ENCODE peak calls at places on chromosomes 16 and 17, in eight cellular contexts. S is T-helper 2 cell; X is activated CD4-positive, alpha-beta T cell treated with anti-CD3 and anti-CD28 coated beads for 48 hours; Y is A549; Q is brain microvascular endothelial cell; T is right cardiac atrium; M is natural killer cell; N is foreskin melanocyte. W is an unnamed sample.

GRCh38 chr16:27844826-27845225 is 218.7 kb downstream of the GSG1L start:
- DNase-seq in S (no peak), M (no peak), Q (no peak), T (no peak), Y (no peak), X (no peak), N (no peak), W (no peak)

GRCh38 chr17:51703364-51704341 is 443.3 kb downstream of the UTP18 start:
- DNase-seq in Y (no peak), Q (peak), X (no peak), N (no peak), M (no peak), T (peak), S (no peak), W (no peak)

GRCh38 chr17:63939884-63940283 is 7.8 kb upstream of the CD79B start:
- DNase-seq in X (no peak), Y (no peak), T (no peak), N (no peak), Q (no peak), M (no peak), S (no peak), W (no peak)

GRCh38 chr17:75404739-75405364 is 626 bp downstream of the GRB2 start:
- DNase-seq in T (peak), Q (no peak), M (peak), N (no peak), X (peak), Y (peak), S (peak), W (no peak)

GRCh38 chr16:53872248-53873221 is 168.6 kb downstream of the FTO start:
- DNase-seq in X (no peak), Q (peak), Y (no peak), S (no peak), N (no peak), T (no peak), M (no peak), W (no peak)

GRCh38 chr17:42679001-42679491 is 2.3 kb upstream of the PLEKHH3 start:
- DNase-seq in Y (peak), Q (peak), N (no peak), S (no peak), T (no peak), X (peak), M (no peak), W (no peak)

GRCh38 chr17:47203984-47204721 is 5.0 kb upstream of the MYL4 start:
- DNase-seq in T (no peak), S (no peak), N (peak), Y (no peak), M (peak), X (peak), Q (peak), W (no peak)

GRCh38 chr17:17221329-17221728 is 15.2 kb upstream of the PLD6 start:
- DNase-seq in S (no peak), Q (no peak), N (no peak), Y (no peak), X (no peak), M (no peak), T (no peak), W (no peak)

GRCh38 chr17:17523001-17523713 is 27.0 kb upstream of the RASD1 start:
- DNase-seq in M (no peak), N (no peak), Y (no peak), X (no peak), Q (no peak), S (no peak), T (no peak), W (no peak)

GRCh38 chr16:27085182-27085581 is 18.5 kb downstream of the C16orf82 start:
- DNase-seq in N (no peak), S (no peak), X (no peak), Q (no peak), T (no peak), Y (no peak), M (no peak), W (no peak)

GRCh38 chr16:56421976-56422669 is 3.2 kb downstream of the AMFR start:
- DNase-seq in N (no peak), T (no peak), Q (no peak), M (no peak), Y (no peak), X (no peak), S (no peak), W (no peak)

GRCh38 chr17:49483588-49484509 is 11.2 kb upstream of the NGFR start:
- DNase-seq in M (no peak), Y (no peak), Q (no peak), T (no peak), X (no peak), N (no peak), S (no peak), W (no peak)

GRCh38 chr16:24721830-24722238 is 7.6 kb upstream of the TNRC6A start:
- DNase-seq in S (no peak), Y (no peak), M (no peak), Q (no peak), T (no peak), N (no peak), X (peak), W (no peak)

GRCh38 chr17:50908860-50909764 is 43.0 kb upstream of the TOB1 start:
- DNase-seq in Q (no peak), S (no peak), T (peak), Y (no peak), X (peak), N (no peak), M (no peak), W (no peak)

GRCh38 chr17:77995146-77995852 is 36.8 kb downstream of the TNRC6C start:
- DNase-seq in Y (no peak), M (no peak), Q (no peak), T (peak), X (peak), N (no peak), S (no peak), W (no peak)

GRCh38 chr17:50426814-50427787 is 1.1 kb downstream of the ACSF2 start:
- DNase-seq in M (peak), S (no peak), Y (peak), X (peak), N (peak), Q (peak), T (peak), W (no peak)

GRCh38 chr17:50114849-50115357 is 15.1 kb downstream of the SAMD14 start:
- DNase-seq in T (no peak), X (peak), N (peak), Q (peak), S (no peak), Y (peak), M (no peak), W (no peak)

GRCh38 chr17:79478841-79479240 is 132.0 kb downstream of the RBFOX3 start:
- DNase-seq in Q (no peak), X (no peak), N (no peak), Y (no peak), S (no peak), T (no peak), M (no peak), W (no peak)

GRCh38 chr16:15613676-15614075 is 29.3 kb downstream of the MARF1 start:
- DNase-seq in X (no peak), Q (no peak), S (no peak), Y (no peak), M (no peak), N (no peak), T (no peak), W (no peak)

GRCh38 chr16:51465026-51465425 is 314.0 kb upstream of the SALL1 start:
- DNase-seq in Q (peak), S (no peak), T (no peak), X (no peak), N (no peak), Y (no peak), M (no peak), W (no peak)

GRCh38 chr17:18028684-18029540 is 10.1 kb downstream of the ATPAF2 start:
- DNase-seq in Q (no peak), Y (no peak), S (no peak), T (no peak), N (no peak), X (no peak), M (no peak), W (no peak)

GRCh38 chr17:18257268-18257681 is 1.3 kb downstream of the FLII start:
- DNase-seq in N (no peak), M (no peak), T (no peak), S (no peak), Y (no peak), Q (no peak), X (peak), W (no peak)

GRCh38 chr16:8816967-8817662 is 19.5 kb downstream of the PMM2 start:
- DNase-seq in T (no peak), S (no peak), Q (no peak), M (no peak), Y (no peak), N (no peak), X (no peak), W (no peak)

GRCh38 chr16:5490499-5490898 is 392.9 kb upstream of the EEF2KMT start:
- DNase-seq in Q (no peak), Y (peak), N (peak), X (peak), M (no peak), T (peak), S (no peak), W (peak)

GRCh38 chr17:75896360-75897075 is at the start of gene TRIM65:
- DNase-seq in Q (peak), X (peak), S (peak), Y (peak), M (peak), T (peak), N (peak), W (peak)

GRCh38 chr16:87075319-87075860 is 241.8 kb downstream of the C16orf95 start:
- DNase-seq in Y (no peak), Q (no peak), M (no peak), X (no peak), T (no peak), N (no peak), S (no peak), W (no peak)

GRCh38 chr16:22624759-22625533 is 114.3 kb downstream of the NPIPB5 start:
- DNase-seq in X (peak), M (no peak), Q (no peak), T (no peak), S (no peak), Y (no peak), N (no peak), W (no peak)

GRCh38 chr16:2535644-2536021 is 2.2 kb upstream of the PDPK1 start:
- DNase-seq in Q (peak), N (no peak), T (peak), S (no peak), X (no peak), Y (no peak), M (no peak), W (no peak)

GRCh38 chr16:84044108-84044488 is 1.5 kb upstream of the SLC38A8 start:
- DNase-seq in Y (peak), T (no peak), Q (no peak), S (no peak), M (no peak), X (no peak), N (no peak), W (no peak)

GRCh38 chr16:66954097-66954659 is 6.9 kb upstream of the CES3 start:
- DNase-seq in M (peak), S (no peak), Y (peak), Q (peak), T (peak), X (peak), N (peak), W (peak)

GRCh38 chr16:71974068-71974818 is 26.0 kb downstream of the PKD1L3 start:
- DNase-seq in X (no peak), T (no peak), Q (no peak), Y (no peak), S (no peak), N (no peak), M (no peak), W (no peak)

GRCh38 chr17:4536742-4537411 is 18.3 kb downstream of the MYBBP1A start:
- DNase-seq in X (no peak), S (no peak), N (no peak), M (no peak), Y (no peak), T (peak), Q (no peak), W (no peak)

W was measured in COLO829.